ENCODE peak calls at places on chromosomes 4 and X, in seven cellular contexts. One of them, this sample, is unnamed.

GRCh38 chr4:112770111-112770510 is 133.2 kb downstream of the LARP7 start:
- DNase-seq in stimulated activated CD4-positive, alpha-beta T cell treated with anti-CD3 and anti-CD28 coated beads, Interleukin-2, amount 100 ng/mL, for 48 hours: no peak
- DNase-seq in CD8-positive, alpha-beta T cell: no peak
- DNase-seq in EL: no peak
- DNase-seq in HFF-Myc: no peak
- DNase-seq in T1000: no peak
- DNase-seq in heart right ventricle: no peak
- DNase-seq in this sample: no peak

GRCh38 chrX:153397256-153397960 is 3.7 kb downstream of the PNMA6E start:
- DNase-seq in heart right ventricle: no peak
- DNase-seq in T1000: no peak
- DNase-seq in HFF-Myc: no peak
- DNase-seq in stimulated activated CD4-positive, alpha-beta T cell treated with anti-CD3 and anti-CD28 coated beads, Interleukin-2, amount 100 ng/mL, for 48 hours: no peak
- DNase-seq in EL: no peak
- DNase-seq in CD8-positive, alpha-beta T cell: no peak
- DNase-seq in this sample: no peak

GRCh38 chr4:45502471-45502870 is 621.4 kb downstream of the GABRG1 start:
- DNase-seq in stimulated activated CD4-positive, alpha-beta T cell treated with anti-CD3 and anti-CD28 coated beads, Interleukin-2, amount 100 ng/mL, for 48 hours: no peak
- DNase-seq in HFF-Myc: no peak
- DNase-seq in T1000: no peak
- DNase-seq in CD8-positive, alpha-beta T cell: no peak
- DNase-seq in heart right ventricle: no peak
- DNase-seq in EL: no peak
- DNase-seq in this sample: no peak

GRCh38 chrX:120755066-120755846 is 120.4 kb downstream of the CT47B1 start:
- DNase-seq in stimulated activated CD4-positive, alpha-beta T cell treated with anti-CD3 and anti-CD28 coated beads, Interleukin-2, amount 100 ng/mL, for 48 hours: no peak
- DNase-seq in EL: no peak
- DNase-seq in T1000: no peak
- DNase-seq in HFF-Myc: no peak
- DNase-seq in CD8-positive, alpha-beta T cell: no peak
- DNase-seq in heart right ventricle: no peak
- DNase-seq in this sample: no peak

GRCh38 chr4:40811886-40812857 is 62.4 kb downstream of the NSUN7 start:
- DNase-seq in T1000: no peak
- DNase-seq in HFF-Myc: no peak
- DNase-seq in CD8-positive, alpha-beta T cell: no peak
- DNase-seq in heart right ventricle: no peak
- DNase-seq in EL: no peak
- DNase-seq in stimulated activated CD4-positive, alpha-beta T cell treated with anti-CD3 and anti-CD28 coated beads, Interleukin-2, amount 100 ng/mL, for 48 hours: no peak
- DNase-seq in this sample: no peak

GRCh38 chr4:121156822-121157769 is 7.0 kb downstream of the TNIP3 start:
- DNase-seq in stimulated activated CD4-positive, alpha-beta T cell treated with anti-CD3 and anti-CD28 coated beads, Interleukin-2, amount 100 ng/mL, for 48 hours: no peak
- DNase-seq in EL: peak; percentile 36
- DNase-seq in T1000: no peak
- DNase-seq in HFF-Myc: no peak
- DNase-seq in CD8-positive, alpha-beta T cell: no peak
- DNase-seq in heart right ventricle: peak; percentile 7
- DNase-seq in this sample: peak; percentile 43

GRCh38 chr4:139815646-139816601 is 150.3 kb downstream of the MGST2 start:
- DNase-seq in CD8-positive, alpha-beta T cell: no peak
- DNase-seq in EL: peak; percentile 75
- DNase-seq in heart right ventricle: peak; percentile 56
- DNase-seq in T1000: peak; percentile 25
- DNase-seq in stimulated activated CD4-positive, alpha-beta T cell treated with anti-CD3 and anti-CD28 coated beads, Interleukin-2, amount 100 ng/mL, for 48 hours: peak; percentile 3
- DNase-seq in HFF-Myc: peak; percentile 36
- DNase-seq in this sample: peak; percentile 67

GRCh38 chr4:78551420-78552351 is at the start of gene ANXA3:
- DNase-seq in HFF-Myc: no peak
- DNase-seq in heart right ventricle: peak; percentile 29
- DNase-seq in CD8-positive, alpha-beta T cell: no peak
- DNase-seq in EL: no peak
- DNase-seq in stimulated activated CD4-positive, alpha-beta T cell treated with anti-CD3 and anti-CD28 coated beads, Interleukin-2, amount 100 ng/mL, for 48 hours: peak; percentile 2
- DNase-seq in T1000: no peak
- DNase-seq in this sample: peak; percentile 81

GRCh38 chrX:150164971-150165605 is 198.0 kb upstream of the MAMLD1 start:
- DNase-seq in EL: no peak
- DNase-seq in HFF-Myc: no peak
- DNase-seq in T1000: no peak
- DNase-seq in CD8-positive, alpha-beta T cell: no peak
- DNase-seq in stimulated activated CD4-positive, alpha-beta T cell treated with anti-CD3 and anti-CD28 coated beads, Interleukin-2, amount 100 ng/mL, for 48 hours: no peak
- DNase-seq in heart right ventricle: no peak
- DNase-seq in this sample: no peak

GRCh38 chr4:71713611-71714203 is 70.2 kb downstream of the GC start:
- DNase-seq in stimulated activated CD4-positive, alpha-beta T cell treated with anti-CD3 and anti-CD28 coated beads, Interleukin-2, amount 100 ng/mL, for 48 hours: no peak
- DNase-seq in EL: peak; percentile 53
- DNase-seq in CD8-positive, alpha-beta T cell: no peak
- DNase-seq in T1000: no peak
- DNase-seq in heart right ventricle: peak; percentile 5
- DNase-seq in HFF-Myc: peak; percentile 15
- DNase-seq in this sample: peak; percentile 60

GRCh38 chr4:88963817-88964216 is 93.2 kb downstream of the FAM13A start:
- DNase-seq in HFF-Myc: no peak
- DNase-seq in CD8-positive, alpha-beta T cell: no peak
- DNase-seq in T1000: no peak
- DNase-seq in stimulated activated CD4-positive, alpha-beta T cell treated with anti-CD3 and anti-CD28 coated beads, Interleukin-2, amount 100 ng/mL, for 48 hours: no peak
- DNase-seq in heart right ventricle: no peak
- DNase-seq in EL: peak; percentile 16
- DNase-seq in this sample: no peak

GRCh38 chr4:55255171-55255570 is 90.9 kb upstream of the SRD5A3 start:
- DNase-seq in stimulated activated CD4-positive, alpha-beta T cell treated with anti-CD3 and anti-CD28 coated beads, Interleukin-2, amount 100 ng/mL, for 48 hours: no peak
- DNase-seq in heart right ventricle: no peak
- DNase-seq in CD8-positive, alpha-beta T cell: no peak
- DNase-seq in T1000: no peak
- DNase-seq in EL: peak; percentile 49
- DNase-seq in HFF-Myc: no peak
- DNase-seq in this sample: no peak